ENCODE peak calls at places on chromosomes 7 and 10, in four cellular contexts. A is CD8-positive, alpha-beta memory T cell; P is lung; F is dorsolateral prefrontal cortex. C is an unnamed sample.

GRCh38 chr10:121792198-121792597 is 135.6 kb downstream of the ATE1 start:
- DNase-seq in A (no peak), P (no peak), F (no peak), C (no peak)

GRCh38 chr10:76727009-76727408 is 910.6 kb downstream of the KCNMA1 start:
- DNase-seq in A (no peak), P (no peak), F (no peak), C (no peak)

GRCh38 chr7:135326636-135327280 is 93.1 kb downstream of the STRA8 start:
- DNase-seq in A (no peak), P (no peak), F (no peak), C (no peak)

GRCh38 chr10:35739998-35740397 is 97.9 kb upstream of the FZD8 start:
- DNase-seq in A (no peak), P (no peak), F (no peak), C (peak)

GRCh38 chr7:81075150-81075549 is 156.3 kb upstream of the SEMA3C start:
- DNase-seq in A (no peak), P (no peak), F (no peak), C (no peak)

GRCh38 chr7:100630066-100630465 is 11.3 kb downstream of the TFR2 start:
- DNase-seq in A (no peak), P (no peak), F (no peak), C (no peak)

GRCh38 chr7:135427166-135427565 is 82.7 kb downstream of the CNOT4 start:
- DNase-seq in A (no peak), P (no peak), F (no peak), C (no peak)

GRCh38 chr7:93194368-93194767 is 31.9 kb downstream of the HEPACAM2 start:
- DNase-seq in A (no peak), P (no peak), F (no peak), C (peak)

GRCh38 chr7:17013204-17013603 is 131.4 kb upstream of the AGR3 start:
- DNase-seq in A (no peak), P (no peak), F (no peak), C (no peak)

GRCh38 chr10:86194684-86195083 is 171.9 kb downstream of the GRID1 start:
- DNase-seq in A (no peak), P (no peak), F (no peak), C (no peak)

GRCh38 chr10:15605740-15606369 is 113.9 kb downstream of the ITGA8 start:
- DNase-seq in A (no peak), P (no peak), F (no peak), C (no peak)

GRCh38 chr7:126535176-126535575 is 717.6 kb downstream of the GRM8 start:
- DNase-seq in A (no peak), P (no peak), F (no peak), C (no peak)

GRCh38 chr7:77649950-77650349 is 46.3 kb upstream of the RSBN1L start:
- DNase-seq in A (no peak), P (no peak), F (no peak), C (no peak)

GRCh38 chr10:11533328-11533781 is 78.1 kb downstream of the USP6NL start:
- DNase-seq in A (no peak), P (no peak), F (no peak), C (no peak)

GRCh38 chr7:105713488-105714465 is 132.5 kb upstream of the EFCAB10 start:
- DNase-seq in A (no peak), P (no peak), F (no peak), C (no peak)

GRCh38 chr10:3500408-3500856 is 284.6 kb downstream of the KLF6 start:
- DNase-seq in A (no peak), P (peak), F (peak), C (peak)

GRCh38 chr7:1103789-1104513 is 16.0 kb downstream of the GPER1 start:
- DNase-seq in A (no peak), P (no peak), F (no peak), C (no peak)
- H3K4me3 ChIP-seq in A (no peak), P (no peak), F (no peak), C (no peak)

DNA sequence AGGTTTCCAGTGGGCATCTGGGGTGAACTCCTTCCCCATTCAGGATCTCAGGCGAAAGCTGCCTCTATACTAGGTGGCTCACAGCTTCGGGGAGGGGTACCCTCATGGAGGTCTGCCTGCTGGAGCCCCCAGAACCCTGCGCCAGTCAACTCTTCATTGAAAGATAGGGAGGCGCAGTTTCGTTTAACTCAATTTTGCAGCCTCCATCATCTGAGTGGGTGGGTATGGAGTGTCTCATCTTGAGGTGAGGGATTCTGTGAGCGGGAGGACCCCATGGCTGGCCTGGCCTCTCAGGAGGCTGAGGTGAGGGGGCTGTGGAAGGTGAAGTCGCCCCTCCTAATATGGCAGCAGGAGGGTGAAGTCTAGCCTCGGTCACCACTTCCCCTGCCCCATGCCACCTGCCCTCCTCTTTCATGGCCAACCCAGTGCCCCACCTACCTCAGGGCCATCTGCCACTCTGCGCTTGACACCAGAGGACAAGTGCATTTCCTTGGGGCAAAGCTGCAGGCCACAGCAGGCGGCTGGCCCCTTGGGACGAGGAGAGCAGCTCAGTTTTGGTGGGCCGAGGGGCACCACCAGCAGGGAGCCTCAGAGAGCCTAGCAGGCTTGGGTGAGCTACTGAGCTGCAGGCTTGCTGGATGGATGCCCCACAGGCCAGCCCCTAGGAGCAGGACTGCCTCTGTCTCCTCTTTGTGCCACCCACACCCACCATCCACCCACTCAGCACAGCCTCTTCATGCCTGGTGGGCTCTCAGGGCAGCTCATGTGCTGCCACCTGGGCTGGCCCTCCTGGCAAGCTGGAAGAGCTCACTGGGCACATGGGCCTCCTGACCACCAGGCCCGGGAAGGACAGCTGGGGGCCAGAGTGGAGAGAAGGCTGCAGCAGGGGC is 8.6 kb downstream of the RASGEF1A start:
- DNase-seq in A (no peak), P (no peak), F (peak), C (no peak)
- H3K4me3 ChIP-seq in A (no peak), P (no peak), F (no peak), C (no peak)

GRCh38 chr7:50348469-50349162 is 44.1 kb downstream of the IKZF1 start:
- DNase-seq in A (no peak), P (no peak), F (no peak), C (no peak)

GRCh38 chr7:50351267-50351666 is 46.8 kb downstream of the IKZF1 start:
- DNase-seq in A (no peak), P (no peak), F (no peak), C (no peak)

GRCh38 chr7:50352282-50352681 is 47.8 kb downstream of the IKZF1 start:
- DNase-seq in A (peak), P (no peak), F (no peak), C (no peak)

GRCh38 chr7:50349399-50349798 is 44.9 kb downstream of the IKZF1 start:
- DNase-seq in A (no peak), P (no peak), F (no peak), C (no peak)

DNA sequence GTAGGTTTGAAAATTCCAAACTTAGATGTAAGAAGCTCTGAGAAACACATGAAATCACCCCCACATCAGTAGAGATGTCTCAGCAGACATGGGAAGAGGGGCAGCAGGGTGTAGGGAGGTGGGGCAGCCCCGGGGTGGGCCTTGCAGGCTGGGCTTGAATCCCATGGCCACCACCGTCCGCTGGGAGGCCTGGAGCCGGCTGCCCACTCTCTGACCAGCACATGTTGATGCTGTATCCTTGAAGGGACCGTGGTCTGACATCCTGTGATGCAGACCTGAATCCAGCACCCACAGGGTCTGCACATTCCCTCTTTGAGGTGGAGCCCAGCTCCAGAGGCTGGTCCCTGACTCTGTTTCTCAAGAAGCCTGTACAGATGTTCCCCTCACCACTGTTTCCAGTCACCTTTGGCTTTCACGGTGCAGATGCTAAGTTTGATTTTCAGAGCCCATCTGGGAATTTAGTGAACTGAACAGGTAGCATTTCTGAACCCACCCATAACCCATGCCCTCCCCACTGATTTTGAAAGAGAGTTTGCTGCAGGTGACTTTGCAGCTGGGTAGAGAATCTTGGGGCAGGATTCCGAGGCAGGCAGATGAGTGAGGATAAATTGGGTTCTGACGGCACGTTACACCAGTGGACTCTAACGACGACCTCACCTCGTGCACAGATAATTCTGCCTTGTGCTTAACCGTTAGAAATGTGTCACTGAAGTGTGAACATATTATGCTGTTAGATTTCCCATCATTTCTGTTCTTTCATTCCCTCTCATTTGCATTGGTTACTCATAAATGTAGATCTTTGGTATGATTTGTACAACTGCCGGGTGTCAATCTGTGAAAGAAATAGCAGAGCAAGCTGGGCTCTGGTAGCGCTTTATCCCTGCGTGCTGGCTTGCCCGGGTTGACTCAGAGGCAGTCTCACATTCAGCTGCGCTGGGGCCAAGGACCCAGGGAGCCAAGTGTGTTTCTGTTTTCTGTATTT is 45.7 kb downstream of the IKZF1 start:
- DNase-seq in A (peak), P (no peak), F (no peak), C (no peak)
- H3K4me3 ChIP-seq in A (peak), P (no peak), F (no peak), C (no peak)

GRCh38 chr7:12687213-12688171 is at the start of gene ARL4A:
- DNase-seq in A (peak), P (peak), F (peak), C (peak)

GRCh38 chr7:12684733-12685132 is 2.7 kb upstream of the ARL4A start:
- DNase-seq in A (no peak), P (no peak), F (no peak), C (no peak)

GRCh38 chr7:12686894-12687212 is 580 bp upstream of the ARL4A start:
- DNase-seq in A (no peak), P (no peak), F (no peak), C (no peak)

GRCh38 chr7:12685550-12685949 is 1.9 kb upstream of the ARL4A start:
- DNase-seq in A (peak), P (no peak), F (peak), C (no peak)

DNA sequence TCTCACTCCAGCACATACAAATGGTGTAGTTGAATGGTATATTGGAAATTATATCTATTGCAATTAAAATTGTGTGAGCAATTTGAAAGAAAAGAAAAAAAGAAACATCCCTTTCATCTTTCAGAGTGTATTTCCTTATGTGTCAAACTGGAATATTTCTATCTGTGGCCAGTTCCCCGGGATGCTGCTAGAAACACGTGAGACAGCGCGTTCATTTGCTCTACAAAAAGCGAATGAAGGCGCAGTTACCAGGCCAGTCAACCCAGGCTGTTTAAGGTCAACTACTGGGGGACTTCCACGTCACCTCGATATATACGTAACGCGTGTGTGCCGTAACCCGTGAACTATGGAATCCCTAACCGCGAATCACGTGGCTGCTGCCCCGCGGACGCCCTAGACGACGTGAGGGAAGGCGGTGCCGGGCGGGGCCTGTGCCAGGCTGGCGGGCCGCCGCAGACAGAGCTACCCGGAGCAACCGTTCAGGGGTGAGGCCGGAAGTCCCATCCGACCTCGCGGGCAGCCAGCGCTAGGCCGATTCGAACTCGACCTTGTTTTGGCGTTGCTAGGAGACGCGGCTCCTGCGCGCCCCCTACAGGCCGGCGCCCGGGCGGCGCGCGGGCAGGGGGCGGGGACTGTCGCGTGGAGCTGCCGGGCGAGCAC is 1.1 kb upstream of the ARL4A start:
- DNase-seq in A (peak), P (peak), F (peak), C (no peak)
- H3K4me3 ChIP-seq in A (peak), P (peak), F (peak), C (peak)

DNA sequence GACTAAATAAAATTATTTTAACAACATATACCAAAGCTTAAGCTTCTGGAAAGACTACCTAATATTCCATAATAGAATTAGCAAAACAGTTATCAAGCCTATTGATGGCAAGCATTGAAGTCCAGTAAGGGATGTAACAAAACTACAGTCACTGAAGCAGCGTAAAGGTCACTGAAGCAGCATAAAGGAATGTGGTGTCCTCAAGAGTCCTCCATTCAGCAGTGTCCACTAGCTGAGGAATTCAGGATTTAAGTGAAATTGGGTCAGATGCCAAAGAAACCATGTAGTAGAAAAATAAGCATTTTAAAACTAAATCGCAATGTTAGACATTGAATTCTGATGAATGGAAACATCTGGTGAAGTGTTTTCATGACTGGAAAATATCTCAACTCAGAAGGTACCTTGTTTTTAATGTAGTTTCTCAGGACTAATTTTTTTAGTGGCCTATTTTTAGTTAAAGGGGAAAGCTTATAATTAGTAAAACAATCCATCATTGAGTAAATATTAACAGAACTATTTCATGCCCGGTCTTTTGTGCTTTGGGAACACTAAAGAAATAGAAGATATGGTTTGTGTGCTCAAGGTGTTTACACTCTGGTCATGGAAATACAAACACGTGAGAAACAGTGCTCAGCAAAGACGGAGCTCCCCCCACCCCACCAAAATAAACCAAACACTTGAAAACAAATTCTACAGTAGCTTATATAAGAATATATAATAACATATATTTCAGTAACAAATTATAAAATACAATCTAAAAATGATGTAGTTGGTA is 121.4 kb downstream of the CDK14 start:
- DNase-seq in A (no peak), P (no peak), F (no peak), C (peak)
- H3K4me3 ChIP-seq in A (no peak), P (no peak), F (no peak), C (no peak)

DNA sequence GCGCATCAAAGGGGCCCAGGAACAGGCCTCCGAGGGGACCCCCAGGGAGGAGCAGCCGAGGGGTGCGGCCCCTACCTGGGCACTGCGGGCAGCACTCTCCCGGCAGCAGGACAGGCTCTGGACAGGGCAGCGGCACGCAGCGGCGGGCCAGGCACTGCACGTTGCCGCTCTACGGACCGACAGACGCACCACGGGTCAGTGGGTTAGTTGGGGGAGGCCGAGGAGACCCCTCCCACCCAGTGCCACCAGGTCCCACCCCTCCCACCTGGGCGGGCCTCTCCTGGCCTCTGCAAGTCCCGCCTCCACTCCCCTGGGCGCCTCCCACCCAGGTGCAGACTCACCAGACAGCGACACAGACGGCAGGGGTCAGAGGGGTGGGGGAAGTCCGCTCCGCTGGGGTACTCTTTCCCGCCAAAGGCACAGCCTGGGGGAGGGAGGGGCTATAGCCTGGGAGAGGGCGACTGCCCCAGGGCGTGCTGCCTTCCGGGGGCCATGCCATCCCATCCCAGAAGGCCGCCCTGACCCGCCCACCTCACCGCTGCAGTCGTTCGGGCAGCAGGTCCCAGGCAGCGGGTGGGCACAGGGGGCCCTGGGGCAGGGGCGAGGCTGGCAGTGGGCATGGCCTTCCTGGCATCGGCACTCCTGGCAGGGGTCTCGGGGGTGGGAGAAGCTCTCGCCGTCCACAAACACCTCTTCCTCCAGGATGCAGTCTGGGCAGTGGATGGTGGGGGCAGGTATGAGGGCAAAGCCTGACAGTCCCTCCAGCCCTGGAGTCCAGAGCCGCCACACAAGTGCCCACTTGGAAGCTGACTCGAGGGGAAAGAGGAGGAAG is 19.2 kb downstream of the KCP start:
- DNase-seq in A (no peak), P (no peak), F (no peak), C (no peak)
- H3K4me3 ChIP-seq in A (no peak), P (no peak), F (no peak), C (no peak)

DNA sequence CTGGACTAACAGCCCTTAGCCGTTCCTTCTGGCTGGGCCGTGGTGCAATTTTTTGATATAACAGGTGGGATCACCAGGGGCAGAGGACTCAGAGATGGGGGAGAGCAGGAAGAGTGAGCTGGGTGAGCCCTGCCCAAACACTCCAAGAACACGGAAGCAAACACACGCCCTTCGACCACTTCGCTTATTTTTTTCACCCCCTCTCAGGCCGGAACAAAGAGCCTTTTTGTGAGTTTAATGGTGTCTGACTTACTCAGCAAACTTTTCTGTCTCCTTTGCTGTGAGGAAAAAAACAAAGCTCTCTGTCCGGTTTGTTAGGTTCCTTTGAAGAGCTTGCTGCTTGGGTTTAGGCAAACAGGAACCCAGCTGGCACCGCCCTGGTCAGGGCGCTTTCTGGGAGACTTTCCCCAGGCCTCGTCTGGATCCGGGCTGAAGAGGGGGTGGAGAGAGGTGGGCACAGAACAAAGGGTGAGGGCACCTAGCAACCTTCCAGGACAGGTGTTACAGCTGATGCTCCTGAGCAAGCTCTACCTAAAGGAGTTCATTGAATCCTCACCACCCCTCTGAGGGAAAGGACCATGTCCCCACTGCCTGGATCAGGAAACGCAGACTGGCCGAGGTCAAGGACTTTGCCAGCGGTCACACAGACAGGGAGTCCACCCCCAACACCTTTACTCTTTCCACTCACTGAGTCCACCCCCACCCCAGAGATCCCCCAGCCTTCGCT is 23.3 kb downstream of the CALML3 start:
- DNase-seq in A (no peak), P (peak), F (no peak), C (no peak)
- H3K4me3 ChIP-seq in A (no peak), P (no peak), F (no peak), C (no peak)

GRCh38 chr7:73518470-73518869 is 3.6 kb downstream of the BAZ1B start:
- DNase-seq in A (no peak), P (no peak), F (no peak), C (no peak)
- H3K4me3 ChIP-seq in A (no peak), P (no peak), F (no peak), C (no peak)

GRCh38 chr10:116848032-116848911 is 1.0 kb upstream of the ENO4 start:
- DNase-seq in A (no peak), P (no peak), F (no peak), C (no peak)
- H3K4me3 ChIP-seq in A (no peak), P (peak), F (peak), C (peak)

C was measured in skeletal muscle cell.